ENCODE peak calls at places on chromosomes 4 and X, in four cellular contexts. One of them, this sample, is unnamed.
A peak's percentile ranks its signal among the peaks of the same experiment; 100 is the strongest.

GRCh38 chr4:78414116-78414515 is 137.5 kb upstream of the ANXA3 start:
- DNase-seq in spleen: no peak
- DNase-seq in tibial nerve: no peak
- DNase-seq in ovary: no peak
- DNase-seq in this sample: no peak

GRCh38 chr4:56752985-56753384 is 68.5 kb downstream of the SPINK2 start:
- DNase-seq in spleen: no peak
- DNase-seq in tibial nerve: no peak
- DNase-seq in ovary: no peak
- DNase-seq in this sample: no peak

GRCh38 chrX:65706041-65706828 is 38.8 kb downstream of the MSN start:
- DNase-seq in spleen: no peak
- DNase-seq in ovary: no peak
- DNase-seq in tibial nerve: no peak
- DNase-seq in this sample: peak; percentile 46

GRCh38 chr4:184937030-184937710 is 81.1 kb upstream of the HELT start:
- DNase-seq in ovary: no peak
- DNase-seq in tibial nerve: no peak
- DNase-seq in spleen: no peak
- DNase-seq in this sample: no peak

GRCh38 chr4:174591243-174592021 is 69.1 kb upstream of the HPGD start:
- DNase-seq in spleen: no peak
- DNase-seq in ovary: no peak
- DNase-seq in tibial nerve: no peak
- DNase-seq in this sample: no peak

GRCh38 chrX:119325456-119325855 is 73.7 kb upstream of the SLC25A43 start:
- DNase-seq in ovary: no peak
- DNase-seq in tibial nerve: no peak
- DNase-seq in spleen: no peak
- DNase-seq in this sample: no peak

GRCh38 chr4:159374749-159375535 is 272.1 kb downstream of the RAPGEF2 start:
- DNase-seq in ovary: no peak
- DNase-seq in tibial nerve: no peak
- DNase-seq in spleen: no peak
- DNase-seq in this sample: no peak

GRCh38 chr4:155759372-155760252 is 791 bp downstream of the GUCY1B1 start:
- DNase-seq in spleen: peak; percentile 83
- DNase-seq in ovary: peak; percentile 71
- DNase-seq in tibial nerve: no peak
- DNase-seq in this sample: peak; percentile 22

GRCh38 chrX:69539437-69539836 is 35.3 kb downstream of the NALF2 start:
- DNase-seq in tibial nerve: no peak
- DNase-seq in ovary: no peak
- DNase-seq in spleen: no peak
- DNase-seq in this sample: no peak

GRCh38 chr4:156896536-156896935 is 75.1 kb downstream of the PDGFC start:
- DNase-seq in tibial nerve: no peak
- DNase-seq in spleen: no peak
- DNase-seq in ovary: no peak
- DNase-seq in this sample: no peak

GRCh38 chr4:6111354-6111930 is 88.9 kb downstream of the JAKMIP1 start:
- DNase-seq in spleen: no peak
- DNase-seq in ovary: no peak
- DNase-seq in tibial nerve: no peak
- DNase-seq in this sample: no peak

GRCh38 chr4:174989791-174990190 is 71.6 kb downstream of the ADAM29 start:
- DNase-seq in ovary: no peak
- DNase-seq in spleen: no peak
- DNase-seq in tibial nerve: no peak
- DNase-seq in this sample: no peak

GRCh38 chr4:73866236-73866635 is 3.0 kb upstream of the CXCL1 start:
- DNase-seq in tibial nerve: no peak
- DNase-seq in ovary: no peak
- DNase-seq in spleen: no peak
- DNase-seq in this sample: no peak

DNA sequence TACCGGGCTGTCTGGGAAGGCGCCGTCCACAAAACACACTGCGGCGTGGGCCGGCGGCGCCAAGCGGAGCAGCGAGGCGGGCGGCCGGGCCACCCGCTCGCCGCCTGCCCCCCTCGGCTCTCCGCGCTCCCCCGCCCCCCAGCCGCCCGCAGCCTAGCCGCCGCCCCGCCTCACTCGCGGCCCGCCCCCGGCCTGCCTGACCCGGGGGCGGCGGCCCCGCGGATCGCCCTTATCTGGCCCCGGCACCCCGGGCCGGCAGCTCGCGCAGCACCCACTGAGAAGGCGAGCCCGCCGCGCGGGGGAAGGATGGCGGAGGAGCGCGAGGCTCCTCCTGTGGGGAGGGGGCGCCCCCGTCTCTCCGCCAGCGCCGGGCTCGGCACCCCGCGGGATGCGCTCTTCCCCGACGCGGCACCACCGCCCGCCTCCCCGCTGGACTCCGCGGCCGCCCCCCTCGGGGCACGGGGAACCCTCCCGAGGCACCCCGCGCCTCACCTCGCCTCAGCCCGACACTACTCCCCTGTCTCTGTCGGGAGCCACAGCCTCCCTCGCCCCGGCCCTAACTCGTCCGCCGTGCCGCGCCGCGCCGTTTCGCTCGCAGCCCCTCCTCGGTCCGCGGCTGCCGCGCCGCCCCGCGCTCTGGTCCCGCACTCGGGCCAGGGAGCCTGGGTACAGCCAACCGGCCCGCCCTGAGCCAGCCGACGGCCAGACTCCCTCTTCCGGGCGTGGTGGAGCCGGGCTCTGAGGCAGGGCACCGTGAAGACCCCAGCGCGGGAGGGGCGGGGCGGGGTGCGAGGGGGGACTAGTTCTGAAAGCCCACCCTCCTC is 564 bp downstream of the ATP11C start:
- DNase-seq in ovary: peak; percentile 59
- DNase-seq in tibial nerve: peak; percentile 20
- DNase-seq in spleen: peak; percentile 92
- DNase-seq in this sample: peak; percentile 38
- TF ChIP-seq POLR2A in ovary: peak; percentile 26
- TF ChIP-seq POLR2A in tibial nerve: no peak
- TF ChIP-seq POLR2A in spleen: no peak
- TF ChIP-seq POLR2A in this sample: no peak

DNA sequence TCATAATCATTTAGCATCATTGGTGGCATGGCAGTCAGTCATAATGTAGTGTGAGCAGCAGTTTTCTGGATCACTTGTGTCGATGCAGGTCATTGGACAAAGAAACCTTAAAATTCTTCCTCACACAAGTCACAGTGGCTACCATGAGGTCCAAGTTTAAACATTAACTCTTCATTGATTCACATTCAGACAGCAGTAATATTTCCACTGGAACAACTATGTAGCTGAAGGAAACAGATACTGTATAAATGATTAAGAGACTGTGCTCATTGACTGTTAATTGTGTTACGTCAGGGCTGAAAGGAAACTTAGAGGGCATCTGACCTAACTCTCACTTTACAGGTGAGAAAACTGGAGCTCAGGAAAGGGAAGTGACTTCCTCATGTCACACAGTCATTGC is 261.8 kb downstream of the KLHL13 start:
- DNase-seq in ovary: no peak
- DNase-seq in spleen: no peak
- DNase-seq in tibial nerve: no peak
- DNase-seq in this sample: no peak
- H3K9me3 ChIP-seq in ovary: no peaks in the 10 kb centered on the region
- H3K9me3 ChIP-seq in spleen: no peaks in the 10 kb centered on the region
- H3K9me3 ChIP-seq in tibial nerve: no peaks in the 10 kb centered on the region
- H3K9me3 ChIP-seq in this sample: no peaks in the 10 kb centered on the region

GRCh38 chrX:12981880-12982279 is 7.0 kb downstream of the TMSB4X start:
- DNase-seq in spleen: no peak
- DNase-seq in ovary: no peak
- DNase-seq in tibial nerve: no peak
- DNase-seq in this sample: no peak
- H3K4me1 ChIP-seq in spleen: peaks cover 19% of the 10 kb centered on the region
- H3K4me1 ChIP-seq in ovary: peaks cover 1% of the 10 kb centered on the region
- H3K4me1 ChIP-seq in tibial nerve: peaks cover 7% of the 10 kb centered on the region
- H3K4me1 ChIP-seq in this sample: peaks cover 7% of the 10 kb centered on the region

GRCh38 chr4:7666744-7667143 is 232.0 kb upstream of the PSAPL1 start:
- DNase-seq in spleen: peak; percentile 32
- DNase-seq in tibial nerve: no peak
- DNase-seq in ovary: no peak
- DNase-seq in this sample: no peak
- TF ChIP-seq POLR2A in spleen: no peak
- TF ChIP-seq POLR2A in tibial nerve: no peak
- TF ChIP-seq POLR2A in ovary: no peak
- TF ChIP-seq POLR2A in this sample: no peak